ENCODE peak calls at places on chromosomes 7 and 10, in nine cellular contexts. One of them, this sample, is unnamed.

GRCh38 chr7:57414852-57415251 is 35.1 kb upstream of the ZNF716 start:
- DNase-seq in spleen: peak
- DNase-seq in adipocyte: no peak
- DNase-seq in foreskin fibroblast: no peak
- DNase-seq in AG09309: no peak
- DNase-seq in neural progenitor cell: no peak
- DNase-seq in cardiac fibroblast: no peak
- DNase-seq in fibroblast of lung: no peak
- DNase-seq in HFF-Myc: no peak
- DNase-seq in this sample: no peak

GRCh38 chr10:97412891-97413304 is 11.8 kb upstream of the RRP12 start:
- DNase-seq in fibroblast of lung: no peak
- DNase-seq in spleen: peak
- DNase-seq in neural progenitor cell: no peak
- DNase-seq in adipocyte: no peak
- DNase-seq in AG09309: no peak
- DNase-seq in foreskin fibroblast: peak
- DNase-seq in cardiac fibroblast: no peak
- DNase-seq in HFF-Myc: no peak
- DNase-seq in this sample: no peak

GRCh38 chr10:84244651-84245270 is at the start of gene RGR:
- DNase-seq in HFF-Myc: no peak
- DNase-seq in foreskin fibroblast: no peak
- DNase-seq in fibroblast of lung: no peak
- DNase-seq in neural progenitor cell: peak
- DNase-seq in adipocyte: peak
- DNase-seq in cardiac fibroblast: no peak
- DNase-seq in AG09309: no peak
- DNase-seq in spleen: no peak
- DNase-seq in this sample: peak

GRCh38 chr7:148611692-148612091 is 21.1 kb downstream of the C7orf33 start:
- DNase-seq in fibroblast of lung: no peak
- DNase-seq in cardiac fibroblast: no peak
- DNase-seq in AG09309: no peak
- DNase-seq in spleen: no peak
- DNase-seq in neural progenitor cell: no peak
- DNase-seq in HFF-Myc: no peak
- DNase-seq in foreskin fibroblast: no peak
- DNase-seq in adipocyte: no peak
- DNase-seq in this sample: no peak

GRCh38 chr10:125002423-125003145 is 60.7 kb downstream of the ZRANB1 start:
- DNase-seq in cardiac fibroblast: no peak
- DNase-seq in foreskin fibroblast: no peak
- DNase-seq in neural progenitor cell: no peak
- DNase-seq in spleen: peak
- DNase-seq in AG09309: no peak
- DNase-seq in HFF-Myc: no peak
- DNase-seq in fibroblast of lung: no peak
- DNase-seq in adipocyte: no peak
- DNase-seq in this sample: no peak

GRCh38 chr7:16644987-16645592 is 464 bp downstream of the ANKMY2 start:
- DNase-seq in fibroblast of lung: peak
- DNase-seq in HFF-Myc: no peak
- DNase-seq in foreskin fibroblast: peak
- DNase-seq in neural progenitor cell: peak
- DNase-seq in AG09309: no peak
- DNase-seq in cardiac fibroblast: peak
- DNase-seq in adipocyte: peak
- DNase-seq in spleen: peak
- DNase-seq in this sample: no peak

GRCh38 chr7:80392229-80393169 is 119.4 kb downstream of the GNAT3 start:
- DNase-seq in foreskin fibroblast: peak
- DNase-seq in AG09309: no peak
- DNase-seq in neural progenitor cell: no peak
- DNase-seq in spleen: no peak
- DNase-seq in HFF-Myc: no peak
- DNase-seq in cardiac fibroblast: peak
- DNase-seq in fibroblast of lung: peak
- DNase-seq in adipocyte: peak
- DNase-seq in this sample: no peak

GRCh38 chr7:46115410-46115809 is 194.3 kb upstream of the IGFBP3 start:
- DNase-seq in fibroblast of lung: peak
- DNase-seq in foreskin fibroblast: peak
- DNase-seq in neural progenitor cell: no peak
- DNase-seq in HFF-Myc: no peak
- DNase-seq in AG09309: no peak
- DNase-seq in adipocyte: no peak
- DNase-seq in cardiac fibroblast: no peak
- DNase-seq in spleen: no peak
- DNase-seq in this sample: no peak

GRCh38 chr7:8190121-8190895 is 71.7 kb downstream of the ICA1 start:
- DNase-seq in neural progenitor cell: peak
- DNase-seq in cardiac fibroblast: peak
- DNase-seq in adipocyte: peak
- DNase-seq in AG09309: peak
- DNase-seq in fibroblast of lung: peak
- DNase-seq in HFF-Myc: peak
- DNase-seq in foreskin fibroblast: peak
- DNase-seq in spleen: no peak
- DNase-seq in this sample: no peak

GRCh38 chr10:133125901-133126300 is 34.1 kb upstream of the KNDC1 start:
- DNase-seq in neural progenitor cell: no peak
- DNase-seq in HFF-Myc: no peak
- DNase-seq in adipocyte: no peak
- DNase-seq in spleen: no peak
- DNase-seq in fibroblast of lung: no peak
- DNase-seq in cardiac fibroblast: no peak
- DNase-seq in AG09309: no peak
- DNase-seq in foreskin fibroblast: no peak
- DNase-seq in this sample: no peak

GRCh38 chr10:36542493-36542892 is 582.9 kb upstream of the ANKRD30A start:
- DNase-seq in foreskin fibroblast: peak
- DNase-seq in HFF-Myc: no peak
- DNase-seq in AG09309: peak
- DNase-seq in adipocyte: no peak
- DNase-seq in spleen: no peak
- DNase-seq in fibroblast of lung: no peak
- DNase-seq in cardiac fibroblast: peak
- DNase-seq in neural progenitor cell: no peak
- DNase-seq in this sample: no peak

GRCh38 chr10:48509974-48510692 is 94.7 kb downstream of the ARHGAP22 start:
- DNase-seq in neural progenitor cell: peak
- DNase-seq in adipocyte: no peak
- DNase-seq in fibroblast of lung: peak
- DNase-seq in HFF-Myc: no peak
- DNase-seq in spleen: peak
- DNase-seq in foreskin fibroblast: no peak
- DNase-seq in AG09309: no peak
- DNase-seq in cardiac fibroblast: peak
- DNase-seq in this sample: no peak

GRCh38 chr10:27742926-27743735 is 2.5 kb downstream of the MKX start:
- DNase-seq in foreskin fibroblast: peak
- DNase-seq in spleen: peak
- DNase-seq in neural progenitor cell: peak
- DNase-seq in cardiac fibroblast: no peak
- DNase-seq in HFF-Myc: no peak
- DNase-seq in AG09309: no peak
- DNase-seq in fibroblast of lung: peak
- DNase-seq in adipocyte: peak
- DNase-seq in this sample: no peak

GRCh38 chr10:45181483-45181882 is 133.9 kb downstream of the OR13A1 start:
- DNase-seq in foreskin fibroblast: no peak
- DNase-seq in adipocyte: no peak
- DNase-seq in cardiac fibroblast: peak
- DNase-seq in fibroblast of lung: peak
- DNase-seq in HFF-Myc: no peak
- DNase-seq in neural progenitor cell: no peak
- DNase-seq in AG09309: peak
- DNase-seq in spleen: no peak
- DNase-seq in this sample: no peak

GRCh38 chr10:73359492-73359891 is 828 bp upstream of the CFAP70 start:
- DNase-seq in adipocyte: no peak
- DNase-seq in neural progenitor cell: no peak
- DNase-seq in fibroblast of lung: no peak
- DNase-seq in foreskin fibroblast: peak
- DNase-seq in AG09309: no peak
- DNase-seq in HFF-Myc: no peak
- DNase-seq in spleen: no peak
- DNase-seq in cardiac fibroblast: no peak
- DNase-seq in this sample: no peak

GRCh38 chr10:70834448-70835151 is 18.9 kb downstream of the SGPL1 start:
- DNase-seq in foreskin fibroblast: no peak
- DNase-seq in spleen: no peak
- DNase-seq in fibroblast of lung: no peak
- DNase-seq in adipocyte: no peak
- DNase-seq in AG09309: no peak
- DNase-seq in HFF-Myc: no peak
- DNase-seq in cardiac fibroblast: no peak
- DNase-seq in neural progenitor cell: no peak
- DNase-seq in this sample: no peak

GRCh38 chr7:67621704-67622103 is 625.1 kb downstream of the TYW1 start:
- DNase-seq in HFF-Myc: no peak
- DNase-seq in neural progenitor cell: no peak
- DNase-seq in fibroblast of lung: no peak
- DNase-seq in AG09309: no peak
- DNase-seq in foreskin fibroblast: no peak
- DNase-seq in cardiac fibroblast: no peak
- DNase-seq in spleen: no peak
- DNase-seq in adipocyte: no peak
- DNase-seq in this sample: no peak

GRCh38 chr7:17564678-17565209 is 266.3 kb downstream of the AHR start:
- DNase-seq in adipocyte: peak
- DNase-seq in spleen: no peak
- DNase-seq in AG09309: peak
- DNase-seq in HFF-Myc: peak
- DNase-seq in foreskin fibroblast: peak
- DNase-seq in fibroblast of lung: peak
- DNase-seq in cardiac fibroblast: no peak
- DNase-seq in neural progenitor cell: no peak
- DNase-seq in this sample: peak

GRCh38 chr7:139758388-139758787 is 19.4 kb downstream of the HIPK2 start:
- DNase-seq in fibroblast of lung: no peak
- DNase-seq in HFF-Myc: no peak
- DNase-seq in adipocyte: no peak
- DNase-seq in cardiac fibroblast: no peak
- DNase-seq in foreskin fibroblast: no peak
- DNase-seq in AG09309: no peak
- DNase-seq in spleen: no peak
- DNase-seq in neural progenitor cell: no peak
- DNase-seq in this sample: no peak

GRCh38 chr10:75150656-75151055 is 39.2 kb downstream of the SAMD8 start:
- DNase-seq in adipocyte: no peak
- DNase-seq in HFF-Myc: no peak
- DNase-seq in cardiac fibroblast: no peak
- DNase-seq in foreskin fibroblast: no peak
- DNase-seq in spleen: no peak
- DNase-seq in neural progenitor cell: no peak
- DNase-seq in fibroblast of lung: no peak
- DNase-seq in AG09309: no peak
- DNase-seq in this sample: no peak
- H3K4me3 ChIP-seq in adipocyte: no peak
- H3K4me3 ChIP-seq in HFF-Myc: no peak
- H3K4me3 ChIP-seq in cardiac fibroblast: no peak
- H3K4me3 ChIP-seq in foreskin fibroblast: no peak
- H3K4me3 ChIP-seq in spleen: no peak
- H3K4me3 ChIP-seq in neural progenitor cell: no peak
- H3K4me3 ChIP-seq in fibroblast of lung: no peak
- H3K4me3 ChIP-seq in AG09309: no peak
- H3K4me3 ChIP-seq in this sample: no peak

GRCh38 chr10:103852856-103853255 is 2.5 kb downstream of the SH3PXD2A start:
- DNase-seq in neural progenitor cell: no peak
- DNase-seq in HFF-Myc: no peak
- DNase-seq in AG09309: no peak
- DNase-seq in spleen: no peak
- DNase-seq in cardiac fibroblast: peak
- DNase-seq in foreskin fibroblast: peak
- DNase-seq in adipocyte: no peak
- DNase-seq in fibroblast of lung: peak
- DNase-seq in this sample: peak
- H3K4me3 ChIP-seq in neural progenitor cell: no peak
- H3K4me3 ChIP-seq in HFF-Myc: no peak
- H3K4me3 ChIP-seq in AG09309: no peak
- H3K4me3 ChIP-seq in spleen: no peak
- H3K4me3 ChIP-seq in cardiac fibroblast: no peak
- H3K4me3 ChIP-seq in foreskin fibroblast: no peak
- H3K4me3 ChIP-seq in adipocyte: peak
- H3K4me3 ChIP-seq in fibroblast of lung: peak
- H3K4me3 ChIP-seq in this sample: peak

GRCh38 chr10:126196225-126196624 is 192.1 kb downstream of the ADAM12 start:
- DNase-seq in adipocyte: no peak
- DNase-seq in HFF-Myc: no peak
- DNase-seq in cardiac fibroblast: no peak
- DNase-seq in fibroblast of lung: no peak
- DNase-seq in neural progenitor cell: no peak
- DNase-seq in spleen: no peak
- DNase-seq in foreskin fibroblast: no peak
- DNase-seq in AG09309: no peak
- DNase-seq in this sample: no peak

GRCh38 chr10:126201603-126202002 is 186.7 kb downstream of the ADAM12 start:
- DNase-seq in HFF-Myc: no peak
- DNase-seq in AG09309: no peak
- DNase-seq in fibroblast of lung: no peak
- DNase-seq in adipocyte: no peak
- DNase-seq in cardiac fibroblast: no peak
- DNase-seq in spleen: peak
- DNase-seq in neural progenitor cell: no peak
- DNase-seq in foreskin fibroblast: no peak
- DNase-seq in this sample: no peak

GRCh38 chr10:126197036-126197543 is 191.2 kb downstream of the ADAM12 start:
- DNase-seq in AG09309: no peak
- DNase-seq in spleen: no peak
- DNase-seq in adipocyte: no peak
- DNase-seq in foreskin fibroblast: no peak
- DNase-seq in neural progenitor cell: no peak
- DNase-seq in HFF-Myc: no peak
- DNase-seq in fibroblast of lung: no peak
- DNase-seq in cardiac fibroblast: no peak
- DNase-seq in this sample: no peak

GRCh38 chr10:126199221-126199998 is 188.9 kb downstream of the ADAM12 start:
- DNase-seq in foreskin fibroblast: peak
- DNase-seq in adipocyte: peak
- DNase-seq in HFF-Myc: peak
- DNase-seq in spleen: no peak
- DNase-seq in AG09309: peak
- DNase-seq in cardiac fibroblast: peak
- DNase-seq in fibroblast of lung: peak
- DNase-seq in neural progenitor cell: no peak
- DNase-seq in this sample: peak

GRCh38 chr10:126198681-126199080 is 189.6 kb downstream of the ADAM12 start:
- DNase-seq in neural progenitor cell: no peak
- DNase-seq in fibroblast of lung: no peak
- DNase-seq in adipocyte: no peak
- DNase-seq in HFF-Myc: no peak
- DNase-seq in AG09309: no peak
- DNase-seq in spleen: no peak
- DNase-seq in cardiac fibroblast: no peak
- DNase-seq in foreskin fibroblast: no peak
- DNase-seq in this sample: no peak
- H3K4me3 ChIP-seq in neural progenitor cell: no peak
- H3K4me3 ChIP-seq in fibroblast of lung: no peak
- H3K4me3 ChIP-seq in adipocyte: peak
- H3K4me3 ChIP-seq in HFF-Myc: no peak
- H3K4me3 ChIP-seq in AG09309: no peak
- H3K4me3 ChIP-seq in spleen: no peak
- H3K4me3 ChIP-seq in cardiac fibroblast: no peak
- H3K4me3 ChIP-seq in foreskin fibroblast: no peak
- H3K4me3 ChIP-seq in this sample: no peak

GRCh38 chr10:131980757-131981428 is 830 bp downstream of the BNIP3 start:
- DNase-seq in fibroblast of lung: no peak
- DNase-seq in adipocyte: peak
- DNase-seq in AG09309: no peak
- DNase-seq in cardiac fibroblast: peak
- DNase-seq in spleen: peak
- DNase-seq in HFF-Myc: no peak
- DNase-seq in neural progenitor cell: peak
- DNase-seq in foreskin fibroblast: peak
- DNase-seq in this sample: no peak
- H3K4me3 ChIP-seq in fibroblast of lung: peak
- H3K4me3 ChIP-seq in adipocyte: peak
- H3K4me3 ChIP-seq in AG09309: peak
- H3K4me3 ChIP-seq in cardiac fibroblast: peak
- H3K4me3 ChIP-seq in spleen: peak
- H3K4me3 ChIP-seq in HFF-Myc: peak
- H3K4me3 ChIP-seq in neural progenitor cell: peak
- H3K4me3 ChIP-seq in foreskin fibroblast: peak
- H3K4me3 ChIP-seq in this sample: peak

This sample was measured in skeletal muscle cell.